ENCODE peak calls at places on chromosome 4, in eight cellular contexts. Z is GM23338, Q is K562, X is HCT116, M is GM12878, N is HepG2, A is A549, L is SK-N-SH. E is an unnamed sample. For H3K4me1, the result is how much of the 10 kb centered on the place peaks cover.

GRCh38 chr4:95446204-95446603 is 102.6 kb downstream of the UNC5C start:
- DNase-seq in Z (no peak), Q (no peak), X (no peak), M (no peak), N (no peak), A (no peak), L (no peak), E (no peak)

GRCh38 chr4:99062120-99062519 is 26.5 kb downstream of the ADH5 start:
- DNase-seq in Z (no peak), Q (no peak), X (no peak), M (peak), N (no peak), A (peak), L (no peak), E (no peak)

GRCh38 chr4:73392936-73393335 is 11.2 kb upstream of the ALB start:
- DNase-seq in Z (no peak), Q (no peak), X (no peak), M (no peak), N (no peak), A (no peak), L (no peak), E (no peak)

GRCh38 chr4:102809691-102810090 is 17.7 kb downstream of the UBE2D3 start:
- DNase-seq in Z (no peak), Q (no peak), X (no peak), M (no peak), N (no peak), A (no peak), L (no peak), E (no peak)

GRCh38 chr4:130486841-130487240 is 1390.9 kb downstream of the C4orf33 start:
- DNase-seq in Z (no peak), Q (no peak), X (no peak), M (no peak), N (no peak), A (no peak), L (no peak), E (no peak)

GRCh38 chr4:168574581-168575295 is 77.9 kb downstream of the PALLD start:
- DNase-seq in Z (no peak), Q (no peak), X (peak), M (no peak), N (no peak), A (no peak), L (no peak), E (no peak)

GRCh38 chr4:147482281-147482680 is 1.4 kb downstream of the EDNRA start:
- DNase-seq in Z (no peak), Q (no peak), X (no peak), M (no peak), N (no peak), A (no peak), L (no peak), E (no peak)

GRCh38 chr4:183099537-183100297 is 660 bp downstream of the WWC2 start:
- DNase-seq in Z (peak), Q (peak), X (no peak), M (no peak), N (peak), A (peak), L (no peak), E (no peak)

GRCh38 chr4:147485167-147485566 is 4.3 kb downstream of the EDNRA start:
- DNase-seq in Z (no peak), Q (no peak), X (no peak), M (no peak), N (no peak), A (no peak), L (no peak), E (no peak)

GRCh38 chr4:94976371-94977011 is 218.7 kb downstream of the BMPR1B start:
- DNase-seq in Z (no peak), Q (no peak), X (no peak), M (no peak), N (no peak), A (peak), L (no peak), E (no peak)

GRCh38 chr4:138919094-138919936 is 96.3 kb upstream of the NOCT start:
- DNase-seq in Z (peak), Q (peak), X (peak), M (peak), N (peak), A (peak), L (peak), E (no peak)

GRCh38 chr4:134948110-134948642 is 746.6 kb upstream of the PABPC4L start:
- DNase-seq in Z (no peak), Q (no peak), X (no peak), M (no peak), N (no peak), A (no peak), L (no peak), E (no peak)

GRCh38 chr4:156408749-156409148 is 455.1 kb upstream of the CTSO start:
- DNase-seq in Z (no peak), Q (no peak), X (no peak), M (no peak), N (no peak), A (no peak), L (no peak), E (no peak)

GRCh38 chr4:3372933-3373465 is 68.8 kb upstream of the HGFAC start:
- DNase-seq in Z (no peak), Q (no peak), X (no peak), M (peak), N (no peak), A (no peak), L (no peak), E (no peak)
- TF ChIP-seq CTCF in Z (peak), Q (peak), X (no peak), M (peak), N (no peak), A (no peak), L (no peak), E (no peak)

GRCh38 chr4:71768123-71768522 is 15.8 kb downstream of the GC start:
- DNase-seq in Z (no peak), Q (no peak), X (no peak), M (no peak), N (no peak), A (no peak), L (no peak), E (no peak)

GRCh38 chr4:71765837-71766236 is 18.0 kb downstream of the GC start:
- DNase-seq in Z (peak), Q (no peak), X (no peak), M (no peak), N (no peak), A (no peak), L (no peak), E (no peak)

GRCh38 chr4:71769434-71769833 is 14.4 kb downstream of the GC start:
- DNase-seq in Z (no peak), Q (no peak), X (no peak), M (no peak), N (no peak), A (no peak), L (no peak), E (no peak)

DNA sequence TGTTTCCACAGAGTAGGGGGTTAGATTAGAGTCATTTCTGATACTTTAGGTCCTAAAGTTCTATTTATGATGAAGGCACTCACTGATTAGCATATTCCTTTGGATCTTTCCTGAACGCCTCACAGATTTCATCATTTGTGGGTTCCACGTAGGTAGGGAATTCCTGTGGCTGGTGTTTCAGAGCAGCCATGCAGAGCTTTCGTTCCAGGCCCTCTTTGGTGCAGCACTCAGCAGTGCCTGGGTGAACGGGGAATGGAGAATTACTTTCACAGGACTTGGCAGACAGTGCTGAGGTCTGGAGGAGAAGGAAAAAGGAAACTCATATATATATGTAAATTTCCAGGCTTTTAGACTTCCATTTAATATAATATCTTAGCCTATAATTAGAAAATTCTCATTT is 18.5 kb downstream of the GC start:
- DNase-seq in Z (peak), Q (no peak), X (no peak), M (no peak), N (no peak), A (no peak), L (no peak), E (no peak)
- TF ChIP-seq REST in Z (no peak), Q (no peak), X (no peak), M (no peak), N (no peak), A (no peak), L (no peak), E (no peak)

GRCh38 chr4:23871420-23871819 is 18.4 kb downstream of the PPARGC1A start:
- DNase-seq in Z (no peak), Q (no peak), X (no peak), M (no peak), N (no peak), A (no peak), L (no peak), E (no peak)
- H3K4me1 ChIP-seq in Z (under half), Q (under half), X (under half), M (under half), N (half or more), A (under half), L (under half), E (under half)

GRCh38 chr4:66169341-66169740 is 499.1 kb upstream of the EPHA5 start:
- DNase-seq in Z (peak), Q (no peak), X (no peak), M (no peak), N (peak), A (peak), L (peak), E (no peak)
- TF ChIP-seq CTCF in Z (peak), Q (no peak), X (no peak), M (peak), N (peak), A (no peak), L (peak), E (no peak)

GRCh38 chr4:124330045-124330444 is 382.5 kb downstream of the ANKRD50 start:
- DNase-seq in Z (no peak), Q (no peak), X (no peak), M (no peak), N (no peak), A (no peak), L (no peak), E (no peak)
- TF ChIP-seq REST in Z (no peak), Q (no peak), X (no peak), M (no peak), N (no peak), A (no peak), L (no peak), E (no peak)

GRCh38 chr4:86940176-86940575 is 5.4 kb downstream of the AFF1 start:
- DNase-seq in Z (no peak), Q (no peak), X (no peak), M (no peak), N (no peak), A (no peak), L (no peak), E (no peak)
- H3K4me1 ChIP-seq in Z (under half), Q (under half), X (under half), M (under half), N (half or more), A (half or more), L (under half), E (under half)

DNA sequence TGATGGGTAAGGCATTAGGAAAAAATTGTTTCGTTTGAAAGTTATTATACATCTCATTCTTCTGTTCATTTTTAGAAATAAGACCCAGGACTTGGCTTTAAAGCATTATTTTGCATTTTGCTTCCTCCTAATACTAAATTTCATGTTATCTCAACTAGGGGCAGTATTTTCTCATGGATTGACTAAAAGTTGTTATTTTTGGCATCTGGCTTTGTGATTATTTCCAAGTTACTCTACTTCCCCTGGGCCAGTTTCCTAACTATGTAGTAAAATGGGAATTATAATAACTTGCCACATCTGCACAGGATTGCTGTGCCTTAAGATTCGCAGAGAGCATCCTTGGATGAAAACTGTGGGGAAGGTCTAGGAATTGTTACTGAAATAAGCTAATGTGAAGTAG is 3.0 kb downstream of the RBPJ start:
- DNase-seq in Z (no peak), Q (no peak), X (no peak), M (no peak), N (no peak), A (no peak), L (no peak), E (no peak)
- TF ChIP-seq CTCF in Z (no peak), Q (no peak), X (no peak), M (no peak), N (no peak), A (no peak), L (peak), E (no peak)